ENCODE peak calls at places on chromosomes 4 and X, in eight cellular contexts. M, E, N, F, U, P, C and Z are unnamed samples.

GRCh38 chr4:110970642-110971041 is 347.8 kb upstream of the PITX2 start:
- DNase-seq in E (peak; percentile 17), P (no peak), N (peak; percentile 69), F (peak; percentile 53), M (no peak), U (no peak), C (no peak), Z (no peak)

GRCh38 chr4:7687006-7687405 is 252.3 kb upstream of the PSAPL1 start:
- DNase-seq in N (no peak), C (no peak), E (no peak), U (no peak), M (no peak), P (no peak), F (no peak), Z (no peak)

GRCh38 chrX:136304493-136304892 is 3.7 kb downstream of the ADGRG4 start:
- DNase-seq in F (no peak), M (no peak), C (no peak), P (no peak), U (no peak), N (no peak), E (no peak), Z (no peak)

GRCh38 chrX:30570505-30570904 is 7.1 kb downstream of the TASL start:
- DNase-seq in F (peak; percentile 58), P (no peak), N (no peak), M (no peak), U (no peak), E (no peak), C (peak; percentile 10), Z (no peak)

GRCh38 chrX:53631156-53631555 is 55.4 kb downstream of the HUWE1 start:
- DNase-seq in F (no peak), E (no peak), U (no peak), N (no peak), P (no peak), C (no peak), M (no peak), Z (no peak)

GRCh38 chr4:82599336-82599735 is 37.5 kb upstream of the TMEM150C start:
- DNase-seq in P (no peak), M (no peak), N (peak; percentile 31), E (no peak), F (peak; percentile 10), U (no peak), C (no peak), Z (no peak)

GRCh38 chr4:24805036-24805435 is 9.7 kb downstream of the SOD3 start:
- DNase-seq in F (no peak), C (no peak), P (no peak), N (no peak), U (no peak), M (no peak), E (peak; percentile 40), Z (no peak)

GRCh38 chr4:154503598-154503997 is 12.0 kb upstream of the DCHS2 start:
- DNase-seq in U (no peak), N (no peak), P (no peak), E (peak; percentile 58), F (peak; percentile 60), C (no peak), M (no peak), Z (no peak)

GRCh38 chr4:128386761-128387599 is 99.4 kb upstream of the PGRMC2 start:
- DNase-seq in F (peak; percentile 82), N (peak; percentile 95), M (peak; percentile 94), U (no peak), P (no peak), C (no peak), E (peak; percentile 70), Z (no peak)

GRCh38 chr4:124432500-124432899 is 280.0 kb downstream of the ANKRD50 start:
- DNase-seq in P (no peak), F (peak; percentile 93), C (no peak), E (peak; percentile 42), U (no peak), N (no peak), M (no peak), Z (no peak)

GRCh38 chrX:26376037-26376708 is 160.2 kb downstream of the MAGEB5 start:
- DNase-seq in C (no peak), U (no peak), F (no peak), E (no peak), M (no peak), P (no peak), N (no peak), Z (no peak)

GRCh38 chr4:183447646-183448045 is 3.2 kb downstream of the CDKN2AIP start:
- DNase-seq in P (no peak), U (no peak), F (no peak), M (no peak), N (no peak), E (no peak), C (peak; percentile 22), Z (no peak)

GRCh38 chr4:185134176-185134869 is 8.7 kb upstream of the SLC25A4 start:
- DNase-seq in M (no peak), P (peak; percentile 7), N (peak; percentile 28), C (peak; percentile 43), U (no peak), E (peak; percentile 49), F (peak; percentile 69), Z (no peak)

GRCh38 chrX:13128104-13128503 is 83.7 kb upstream of the FAM9C start:
- DNase-seq in F (peak; percentile 54), M (no peak), C (no peak), E (peak; percentile 36), U (no peak), P (no peak), N (no peak), Z (no peak)

GRCh38 chr4:145178740-145179139 is 1.6 kb downstream of the OTUD4 start:
- DNase-seq in P (no peak), M (no peak), C (peak; percentile 50), E (no peak), F (no peak), U (no peak), N (no peak), Z (no peak)

GRCh38 chr4:88251914-88252313 is 32.4 kb downstream of the PPM1K start:
- DNase-seq in E (no peak), F (no peak), P (no peak), N (no peak), U (no peak), M (no peak), C (no peak), Z (no peak)

GRCh38 chrX:43866423-43866822 is 15.8 kb downstream of the MAOB start:
- DNase-seq in M (no peak), C (no peak), E (no peak), P (no peak), N (no peak), F (no peak), U (no peak), Z (no peak)